ENCODE peak calls at places on chromosomes 2 and 18, in six cellular contexts. F is BJ; C is posterior vena cava; N is uterus; V is right lobe of liver; S is stimulated activated CD8-positive, alpha-beta memory T cell treated with anti-CD3 and anti-CD28 coated beads, Interleukin-4, amount 100 ng/mL, for 1 hour. T is an unnamed sample.

GRCh38 chr2:122856696-122857095 is 1101.2 kb downstream of the TSN start:
- DNase-seq in F (no peak), C (no peak), N (no peak), V (no peak), S (no peak), T (no peak)

GRCh38 chr18:8403713-8404112 is 205.5 kb upstream of the RAB12 start:
- DNase-seq in F (no peak), C (no peak), N (no peak), V (no peak), S (no peak), T (no peak)

GRCh38 chr2:237696471-237696870 is 69.1 kb downstream of the LRRFIP1 start:
- DNase-seq in F (no peak), C (no peak), N (no peak), V (no peak), S (no peak), T (no peak)

GRCh38 chr2:227388537-227389011 is 825 bp upstream of the SCYGR1 start:
- DNase-seq in F (peak; percentile 63), C (no peak), N (no peak), V (no peak), S (no peak), T (no peak)

GRCh38 chr2:12008425-12009061 is 262.1 kb downstream of the LPIN1 start:
- DNase-seq in F (no peak), C (no peak), N (no peak), V (no peak), S (no peak), T (no peak)

GRCh38 chr18:55256568-55257289 is 297.5 kb upstream of the CCDC68 start:
- DNase-seq in F (no peak), C (no peak), N (no peak), V (no peak), S (no peak), T (no peak)

GRCh38 chr18:58443671-58444070 is 185.2 kb downstream of the ALPK2 start:
- DNase-seq in F (no peak), C (no peak), N (no peak), V (no peak), S (no peak), T (no peak)

GRCh38 chr18:55486936-55487335 is 101.1 kb downstream of the TCF4 start:
- DNase-seq in F (no peak), C (no peak), N (no peak), V (no peak), S (no peak), T (no peak)

GRCh38 chr18:6414118-6414722 is 491 bp downstream of the L3MBTL4 start:
- DNase-seq in F (no peak), C (peak; percentile 88), N (peak; percentile 65), V (peak; percentile 87), S (no peak), T (peak; percentile 79)

GRCh38 chr2:71798266-71799012 is 345.1 kb downstream of the DYSF start:
- DNase-seq in F (no peak), C (no peak), N (no peak), V (peak; percentile 59), S (no peak), T (peak; percentile 43)

GRCh38 chr2:11155326-11156059 is at the start of gene SLC66A3:
- DNase-seq in F (peak; percentile 47), C (no peak), N (no peak), V (no peak), S (no peak), T (peak; percentile 88)

GRCh38 chr2:226223704-226224103 is 575.9 kb downstream of the IRS1 start:
- DNase-seq in F (no peak), C (no peak), N (no peak), V (no peak), S (no peak), T (no peak)

GRCh38 chr2:224027912-224028311 is 11.2 kb downstream of the SERPINE2 start:
- DNase-seq in F (no peak), C (no peak), N (no peak), V (no peak), S (no peak), T (no peak)

GRCh38 chr2:64626963-64627760 is 26.6 kb downstream of the SERTAD2 start:
- DNase-seq in F (no peak), C (no peak), N (no peak), V (no peak), S (no peak), T (no peak)

GRCh38 chr18:12911025-12911927 is 27.2 kb upstream of the PTPN2 start:
- DNase-seq in F (no peak), C (no peak), N (no peak), V (peak; percentile 30), S (peak; percentile 24), T (peak; percentile 49)

GRCh38 chr2:165863816-165864221 is 69.8 kb upstream of the GALNT3 start:
- DNase-seq in F (no peak), C (no peak), N (no peak), V (no peak), S (no peak), T (no peak)

GRCh38 chr2:169799555-169799954 is 884 bp downstream of the SSB start:
- DNase-seq in F (no peak), C (no peak), N (no peak), V (no peak), S (no peak), T (no peak)

GRCh38 chr2:71453404-71454220 is at the start of gene DYSF:
- DNase-seq in F (no peak), C (peak; percentile 90), N (no peak), V (peak; percentile 79), S (no peak), T (peak; percentile 72)

GRCh38 chr2:109284816-109285215 is 155.8 kb downstream of the SH3RF3 start:
- DNase-seq in F (peak; percentile 34), C (no peak), N (peak; percentile 28), V (no peak), S (no peak), T (peak; percentile 58)

GRCh38 chr18:3869848-3870247 is 419.9 kb downstream of the TGIF1 start:
- DNase-seq in F (peak; percentile 12), C (no peak), N (no peak), V (no peak), S (no peak), T (no peak)

GRCh38 chr18:64949885-64950284 is 800.9 kb upstream of the CDH7 start:
- DNase-seq in F (no peak), C (no peak), N (no peak), V (no peak), S (no peak), T (no peak)

GRCh38 chr18:60935046-60935445 is 398.2 kb upstream of the CDH20 start:
- DNase-seq in F (no peak), C (no peak), N (no peak), V (no peak), S (no peak), T (no peak)

GRCh38 chr2:222333397-222333796 is 34.6 kb upstream of the PAX3 start:
- DNase-seq in F (no peak), C (peak; percentile 46), N (no peak), V (no peak), S (no peak), T (no peak)

GRCh38 chr2:216351172-216351925 is 20.9 kb downstream of the MARCHF4 start:
- DNase-seq in F (no peak), C (no peak), N (no peak), V (no peak), S (no peak), T (no peak)

GRCh38 chr2:134148843-134149472 is 104.9 kb upstream of the MGAT5 start:
- DNase-seq in F (no peak), C (no peak), N (no peak), V (no peak), S (no peak), T (no peak)

GRCh38 chr2:1455466-1455865 is 42.2 kb downstream of the TPO start:
- DNase-seq in F (peak; percentile 20), C (no peak), N (no peak), V (no peak), S (no peak), T (no peak)

GRCh38 chr2:121501070-121501469 is 29.6 kb upstream of the RNU4ATAC start:
- DNase-seq in F (peak; percentile 56), C (no peak), N (no peak), V (no peak), S (no peak), T (no peak)

GRCh38 chr2:27086722-27087446 is at the start of gene KHK:
- DNase-seq in F (no peak), C (no peak), N (peak; percentile 73), V (peak; percentile 89), S (no peak), T (peak; percentile 70)

GRCh38 chr2:45334241-45334860 is 276.7 kb downstream of the SRBD1 start:
- DNase-seq in F (no peak), C (no peak), N (no peak), V (no peak), S (no peak), T (no peak)

GRCh38 chr2:56580242-56580641 is 396.5 kb downstream of the CCDC85A start:
- DNase-seq in F (peak; percentile 47), C (no peak), N (no peak), V (no peak), S (no peak), T (no peak)

GRCh38 chr18:8536226-8536625 is 73.0 kb upstream of the RAB12 start:
- DNase-seq in F (no peak), C (no peak), N (no peak), V (no peak), S (no peak), T (no peak)